ENCODE peak calls at places on chromosome 13, in five cellular contexts. R is breast epithelium, P is thyroid gland, V is A549, M is tibial nerve. B is an unnamed sample.

GRCh38 chr13:31885994-31886393 is 145.6 kb upstream of the FRY start:
- DNase-seq in R (no peak), P (peak), V (no peak), M (no peak), B (no peak)

GRCh38 chr13:109390391-109390790 is 396.0 kb downstream of the IRS2 start:
- DNase-seq in R (no peak), P (no peak), V (no peak), M (no peak), B (no peak)

GRCh38 chr13:51816604-51817254 is 12.8 kb upstream of the DHRS12 start:
- DNase-seq in R (no peak), P (no peak), V (peak), M (no peak), B (no peak)

GRCh38 chr13:105363747-105364177 is 1171.7 kb downstream of the EFNB2 start:
- DNase-seq in R (no peak), P (no peak), V (no peak), M (no peak), B (no peak)

GRCh38 chr13:98083936-98084335 is 59.0 kb upstream of the FARP1 start:
- DNase-seq in R (no peak), P (no peak), V (no peak), M (no peak), B (no peak)

GRCh38 chr13:30486230-30487074 is 20.7 kb upstream of the HMGB1 start:
- DNase-seq in R (peak), P (peak), V (no peak), M (no peak), B (peak)

GRCh38 chr13:94660695-94661324 is 51.5 kb downstream of the SOX21 start:
- DNase-seq in R (no peak), P (no peak), V (peak), M (no peak), B (no peak)

GRCh38 chr13:43874512-43875092 is 4.9 kb downstream of the CCDC122 start:
- DNase-seq in R (no peak), P (no peak), V (no peak), M (no peak), B (no peak)

GRCh38 chr13:50353651-50354415 is 338.6 kb downstream of the KCNRG start:
- DNase-seq in R (no peak), P (peak), V (no peak), M (peak), B (no peak)

GRCh38 chr13:95505976-95506375 is 46.5 kb upstream of the CLDN10 start:
- DNase-seq in R (no peak), P (no peak), V (no peak), M (no peak), B (no peak)

GRCh38 chr13:48564046-48564445 is 31.2 kb upstream of the RCBTB2 start:
- DNase-seq in R (no peak), P (no peak), V (no peak), M (no peak), B (no peak)

GRCh38 chr13:46015374-46015773 is 37.2 kb downstream of the ZC3H13 start:
- DNase-seq in R (no peak), P (no peak), V (no peak), M (no peak), B (no peak)

GRCh38 chr13:111049791-111050538 is 65.1 kb upstream of the ARHGEF7 start:
- DNase-seq in R (no peak), P (peak), V (no peak), M (peak), B (peak)

GRCh38 chr13:33080962-33081655 is 64.9 kb downstream of the KL start:
- DNase-seq in R (no peak), P (no peak), V (peak), M (no peak), B (no peak)

GRCh38 chr13:74166286-74166685 is 32.1 kb upstream of the KLF12 start:
- DNase-seq in R (no peak), P (no peak), V (no peak), M (no peak), B (no peak)

GRCh38 chr13:46350003-46350402 is 37.0 kb downstream of the RUBCNL start:
- DNase-seq in R (no peak), P (no peak), V (no peak), M (no peak), B (no peak)

GRCh38 chr13:110826861-110827672 is 87.8 kb downstream of the ANKRD10 start:
- DNase-seq in R (no peak), P (no peak), V (no peak), M (no peak), B (peak)

GRCh38 chr13:100887729-100888151 is 213.1 kb upstream of the TMTC4 start:
- DNase-seq in R (no peak), P (no peak), V (peak), M (no peak), B (no peak)

GRCh38 chr13:25046274-25046984 is 49.5 kb upstream of the PABPC3 start:
- DNase-seq in R (no peak), P (no peak), V (no peak), M (no peak), B (no peak)

GRCh38 chr13:101416181-101417042 is at the start of gene NALCN:
- DNase-seq in R (no peak), P (peak), V (peak), M (no peak), B (no peak)

GRCh38 chr13:23707674-23708073 is 137.5 kb downstream of the TNFRSF19 start:
- DNase-seq in R (no peak), P (no peak), V (peak), M (no peak), B (no peak)

GRCh38 chr13:32811297-32811800 is 204.9 kb upstream of the KL start:
- DNase-seq in R (no peak), P (peak), V (no peak), M (no peak), B (no peak)

GRCh38 chr13:23889598-23890224 is 511 bp upstream of the MIPEP start:
- DNase-seq in R (no peak), P (no peak), V (peak), M (no peak), B (no peak)

GRCh38 chr13:80690208-80690607 is 349.3 kb upstream of the SPRY2 start:
- DNase-seq in R (no peak), P (no peak), V (no peak), M (no peak), B (no peak)

GRCh38 chr13:108220042-108220441 is 1.9 kb downstream of the ABHD13 start:
- DNase-seq in R (no peak), P (peak), V (no peak), M (no peak), B (peak)

GRCh38 chr13:21016487-21016886 is 44.9 kb downstream of the LATS2 start:
- DNase-seq in R (no peak), P (peak), V (no peak), M (no peak), B (no peak)

GRCh38 chr13:105518086-105518485 is 1017.4 kb downstream of the EFNB2 start:
- DNase-seq in R (no peak), P (no peak), V (no peak), M (no peak), B (no peak)

GRCh38 chr13:25463496-25463895 is 91.7 kb downstream of the ATP8A2 start:
- DNase-seq in R (no peak), P (no peak), V (no peak), M (no peak), B (no peak)

GRCh38 chr13:29878101-29878500 is 27.7 kb upstream of the UBL3 start:
- DNase-seq in R (no peak), P (no peak), V (no peak), M (no peak), B (no peak)

GRCh38 chr13:42981317-42981716 is 10.7 kb downstream of the EPSTI1 start:
- DNase-seq in R (no peak), P (no peak), V (no peak), M (no peak), B (no peak)

GRCh38 chr13:74929436-74929835 is 552.5 kb downstream of the TBC1D4 start:
- DNase-seq in R (no peak), P (no peak), V (no peak), M (no peak), B (no peak)

GRCh38 chr13:24610956-24611355 is 69.3 kb upstream of the ATP12A start:
- DNase-seq in R (no peak), P (no peak), V (no peak), M (no peak), B (no peak)

GRCh38 chr13:36712785-36713184 is 39.0 kb downstream of the SERTM1 start:
- DNase-seq in R (no peak), P (no peak), V (no peak), M (no peak), B (no peak)

DNA sequence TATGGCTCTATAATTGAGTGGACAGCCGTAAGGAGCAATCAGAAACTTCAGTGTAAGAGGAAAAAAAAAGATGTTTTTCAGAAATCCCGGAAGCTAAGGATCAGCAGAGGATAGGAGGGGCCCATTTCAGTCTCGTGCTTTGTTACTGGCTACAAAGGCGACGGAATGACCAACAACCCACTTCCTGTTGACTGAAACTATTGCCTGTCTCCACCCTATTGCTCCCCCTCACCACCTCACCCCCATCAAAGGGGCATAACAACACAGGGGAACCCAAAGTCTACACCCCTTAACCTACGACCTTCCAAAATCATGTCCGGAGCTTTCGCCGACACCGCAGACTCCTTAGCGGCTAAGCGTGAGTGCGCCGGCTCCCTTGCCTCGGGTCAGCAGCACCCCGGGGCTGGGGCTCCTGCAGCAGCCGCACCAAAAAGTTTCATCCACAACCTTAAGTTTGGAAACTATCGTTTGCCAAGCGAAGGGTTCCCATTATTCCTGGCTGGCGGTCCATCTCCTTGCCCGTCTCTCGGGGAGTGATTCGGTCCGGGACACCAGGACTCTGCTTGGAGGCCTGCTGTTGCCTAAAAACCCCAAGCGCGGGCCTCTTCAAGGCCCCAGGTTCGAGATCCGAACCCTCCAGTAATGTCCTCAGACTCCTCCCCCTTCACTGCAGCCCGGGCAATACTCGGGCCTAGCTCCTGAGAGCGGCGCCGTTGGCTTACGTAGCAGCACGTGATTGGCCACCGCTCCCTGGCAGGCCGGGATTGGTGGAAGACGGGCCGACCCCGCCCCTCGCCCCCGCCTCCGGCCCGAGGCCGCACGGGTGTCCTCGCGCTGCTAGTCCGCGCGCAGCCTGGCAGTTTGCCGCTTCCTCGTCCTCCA is at the start of gene TPP2:
- DNase-seq in R (peak), P (peak), V (peak), M (peak), B (peak)
- TF ChIP-seq POLR2A in R (peak), P (peak), V (no peak), M (peak), B (no peak)

GRCh38 chr13:102793583-102794355 is 5.0 kb downstream of the POGLUT2 start:
- DNase-seq in R (no peak), P (no peak), V (no peak), M (no peak), B (no peak)

GRCh38 chr13:102799544-102800144 is 725 bp downstream of the BIVM start:
- DNase-seq in R (no peak), P (peak), V (peak), M (no peak), B (peak)

GRCh38 chr13:102800145-102801041 is 1.5 kb downstream of the BIVM start:
- DNase-seq in R (peak), P (peak), V (peak), M (peak), B (peak)

GRCh38 chr13:102798653-102799543 is at the start of the genes BIVM and POGLUT2:
- DNase-seq in R (peak), P (peak), V (peak), M (peak), B (peak)
- TF ChIP-seq POLR2A in R (no peak), P (peak), V (peak), M (no peak), B (no peak)

GRCh38 chr13:91355826-91356710 is 8.6 kb downstream of the MIR17HG start:
- DNase-seq in R (no peak), P (no peak), V (no peak), M (no peak), B (no peak)
- TF ChIP-seq POLR2A in R (no peak), P (no peak), V (no peak), M (no peak), B (no peak)

GRCh38 chr13:40568672-40569350 is 97.6 kb downstream of the FOXO1 start:
- DNase-seq in R (no peak), P (no peak), V (no peak), M (no peak), B (no peak)
- TF ChIP-seq POLR2A in R (no peak), P (no peak), V (no peak), M (no peak), B (no peak)

GRCh38 chr13:71882120-71882519 is 15.1 kb upstream of the DACH1 start:
- DNase-seq in R (no peak), P (no peak), V (no peak), M (no peak), B (no peak)

GRCh38 chr13:71880753-71881541 is 13.9 kb upstream of the DACH1 start:
- DNase-seq in R (no peak), P (no peak), V (no peak), M (no peak), B (no peak)

GRCh38 chr13:71886880-71887279 is 19.9 kb upstream of the DACH1 start:
- DNase-seq in R (no peak), P (no peak), V (no peak), M (no peak), B (no peak)
- TF ChIP-seq POLR2A in R (no peak), P (no peak), V (no peak), M (no peak), B (no peak)

DNA sequence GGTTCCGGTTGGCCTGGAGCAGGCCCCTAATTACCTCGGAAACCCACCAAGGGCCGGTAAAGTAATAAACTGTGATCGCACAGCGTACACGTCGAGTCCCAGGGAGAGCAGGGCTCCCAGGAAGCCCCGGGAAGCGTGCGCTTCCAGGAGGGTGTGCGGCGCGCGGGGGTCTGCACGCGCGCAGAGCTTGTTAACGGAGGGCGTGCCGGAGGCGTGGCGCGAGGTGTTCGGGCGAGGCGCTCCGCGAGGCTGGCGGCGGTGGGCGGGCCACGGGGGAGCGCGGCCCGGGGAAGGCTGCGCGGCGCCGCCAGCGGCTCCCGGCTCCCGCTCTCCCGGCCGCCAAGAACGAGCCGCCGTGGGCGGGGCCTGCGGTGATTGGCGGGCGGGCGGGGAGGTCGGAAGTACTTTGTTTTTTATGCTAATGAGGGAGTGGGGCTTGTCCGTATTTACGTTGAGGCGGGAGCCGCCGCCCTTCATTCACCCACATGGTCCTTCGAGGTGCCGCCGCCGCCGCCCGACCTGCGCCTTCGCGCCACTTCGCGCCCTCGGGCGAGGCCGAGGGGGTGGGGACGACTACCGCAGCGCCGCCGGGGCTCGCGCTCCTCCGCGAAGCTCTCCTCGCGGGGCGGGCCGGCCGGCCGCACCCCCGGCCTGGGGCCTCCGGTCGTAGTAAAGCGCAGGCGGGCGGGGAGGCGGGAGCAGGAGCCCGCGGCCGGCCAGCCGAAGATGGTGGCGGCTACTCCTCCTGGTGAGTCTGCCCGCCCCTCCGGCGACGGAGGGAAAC is at the start of gene MIR17HG:
- DNase-seq in R (peak), P (peak), V (peak), M (peak), B (peak)
- TF ChIP-seq POLR2A in R (no peak), P (peak), V (peak), M (peak), B (no peak)

B was measured in stomach.